ENCODE peak calls at places on chromosomes 2 and 18, in ten cellular contexts. I, U, X, D, R, H, C, F, Y and M are unnamed samples.

GRCh38 chr2:164457271-164457670 is 164.0 kb downstream of the GRB14 start:
- DNase-seq in Y (no peak), U (no peak), C (no peak), I (no peak), H (no peak), D (no peak), R (no peak), F (no peak), X (no peak), M (no peak)

GRCh38 chr2:231926761-231927565 is 767 bp upstream of the NPPC start:
- DNase-seq in U (no peak), H (no peak), F (no peak), C (no peak), I (no peak), Y (no peak), D (peak; percentile 15), X (no peak), R (no peak), M (no peak)

GRCh38 chr2:31802711-31803110 is 208.1 kb downstream of the MEMO1 start:
- DNase-seq in H (no peak), U (no peak), Y (no peak), D (no peak), I (no peak), R (no peak), X (no peak), C (no peak), F (no peak), M (no peak)

GRCh38 chr2:29527947-29528346 is 393.4 kb downstream of the ALK start:
- DNase-seq in U (no peak), Y (no peak), C (no peak), D (no peak), R (no peak), H (no peak), X (no peak), F (no peak), I (no peak), M (no peak)

GRCh38 chr2:45009303-45009927 is at the start of gene SIX2:
- DNase-seq in U (peak; percentile 97), X (no peak), D (peak; percentile 85), H (peak; percentile 75), F (no peak), I (no peak), Y (peak; percentile 98), R (no peak), C (peak; percentile 30), M (peak; percentile 41)

GRCh38 chr2:162926501-162926900 is 87.9 kb upstream of the KCNH7 start:
- DNase-seq in U (peak; percentile 88), X (no peak), I (no peak), Y (no peak), R (no peak), H (no peak), F (no peak), D (no peak), C (peak; percentile 90), M (peak; percentile 4)

GRCh38 chr2:28080911-28081310 is 190.4 kb downstream of the BABAM2 start:
- DNase-seq in F (no peak), I (no peak), X (no peak), H (no peak), R (no peak), C (peak; percentile 83), U (no peak), Y (peak; percentile 28), D (no peak), M (no peak)

GRCh38 chr2:118292991-118293390 is 204.7 kb downstream of the INSIG2 start:
- DNase-seq in X (no peak), F (no peak), R (no peak), U (no peak), D (no peak), C (no peak), Y (no peak), I (no peak), H (no peak), M (no peak)

GRCh38 chr2:72981516-72981915 is 64.2 kb downstream of the EMX1 start:
- DNase-seq in C (no peak), U (no peak), D (no peak), F (no peak), I (no peak), H (no peak), X (no peak), Y (no peak), R (no peak), M (no peak)

GRCh38 chr18:48158721-48159120 is 228.3 kb upstream of the SMAD2 start:
- DNase-seq in D (peak; percentile 8), C (no peak), Y (no peak), X (no peak), F (no peak), U (no peak), H (no peak), R (no peak), I (no peak), M (no peak)

GRCh38 chr18:50805732-50806131 is 14.1 kb downstream of the MRO start:
- DNase-seq in F (no peak), H (no peak), C (no peak), U (no peak), Y (no peak), D (no peak), R (no peak), X (no peak), I (no peak), M (no peak)

GRCh38 chr2:26864226-26864625 is 16.3 kb downstream of the DPYSL5 start:
- DNase-seq in U (no peak), R (no peak), Y (no peak), D (no peak), H (no peak), I (no peak), F (no peak), C (no peak), X (no peak), M (no peak)

GRCh38 chr2:226699321-226699720 is 100.3 kb downstream of the IRS1 start:
- DNase-seq in R (no peak), H (no peak), X (no peak), U (no peak), I (no peak), D (peak; percentile 83), C (no peak), Y (no peak), F (no peak), M (no peak)

GRCh38 chr2:134718095-134718955 is 475 bp downstream of the TMEM163 start:
- DNase-seq in D (peak; percentile 52), H (peak; percentile 40), R (no peak), Y (no peak), I (no peak), X (peak; percentile 6), C (no peak), U (peak; percentile 46), F (no peak), M (no peak)

GRCh38 chr18:76588591-76589303 is 93.7 kb upstream of the ZNF516 start:
- DNase-seq in U (no peak), X (no peak), F (no peak), Y (no peak), D (no peak), I (no peak), R (no peak), C (no peak), H (no peak), M (no peak)

GRCh38 chr2:25845843-25846505 is 32.3 kb downstream of the ASXL2 start:
- DNase-seq in D (no peak), C (no peak), I (no peak), U (peak; percentile 15), Y (no peak), H (no peak), F (no peak), X (no peak), R (no peak), M (no peak)

GRCh38 chr18:63741769-63742168 is 33.4 kb upstream of the SERPINB7 start:
- DNase-seq in I (no peak), H (no peak), F (no peak), D (no peak), C (peak; percentile 4), X (no peak), U (peak; percentile 4), R (no peak), Y (no peak), M (no peak)

GRCh38 chr2:216142540-216142939 is 33.4 kb downstream of the XRCC5 start:
- DNase-seq in U (no peak), F (no peak), C (peak; percentile 18), R (no peak), I (no peak), X (no peak), Y (no peak), D (no peak), H (no peak), M (no peak)

GRCh38 chr2:46981662-46982351 is 66.2 kb upstream of the MCFD2 start:
- DNase-seq in C (no peak), R (no peak), H (no peak), I (no peak), Y (no peak), F (no peak), U (no peak), X (no peak), D (peak; percentile 71), M (peak; percentile 66)

GRCh38 chr2:201415149-201415548 is 36.1 kb downstream of the TRAK2 start:
- DNase-seq in X (no peak), D (no peak), R (no peak), I (no peak), Y (no peak), H (no peak), F (no peak), U (no peak), C (no peak), M (no peak)

GRCh38 chr2:134611316-134611715 is 107.5 kb downstream of the TMEM163 start:
- DNase-seq in I (no peak), H (no peak), F (no peak), D (no peak), U (no peak), C (no peak), X (no peak), Y (no peak), R (no peak), M (no peak)

GRCh38 chr2:18855027-18855426 is 265.7 kb upstream of the NT5C1B start:
- DNase-seq in I (no peak), H (no peak), D (no peak), Y (no peak), X (no peak), R (no peak), F (no peak), C (peak; percentile 26), U (peak; percentile 24), M (peak; percentile 15)

GRCh38 chr2:173797586-173798263 is 167.4 kb downstream of the SP3 start:
- DNase-seq in X (no peak), I (no peak), R (no peak), F (no peak), C (no peak), H (no peak), D (no peak), Y (no peak), U (no peak), M (no peak)

GRCh38 chr2:8412586-8412985 is 269.3 kb upstream of the ID2 start:
- DNase-seq in U (no peak), I (no peak), D (peak; percentile 35), F (no peak), C (no peak), R (no peak), Y (no peak), H (no peak), X (no peak), M (no peak)

GRCh38 chr2:56191617-56192016 is 7.8 kb downstream of the CCDC85A start:
- DNase-seq in Y (peak; percentile 72), C (peak; percentile 76), F (no peak), X (no peak), U (peak; percentile 42), I (no peak), H (peak; percentile 58), D (no peak), R (no peak), M (peak; percentile 39)

GRCh38 chr18:44744206-44745180 is 63.8 kb downstream of the SETBP1 start:
- DNase-seq in U (no peak), R (no peak), H (no peak), C (no peak), D (no peak), Y (no peak), X (no peak), I (no peak), F (no peak), M (no peak)

GRCh38 chr2:73946666-73947065 is 20.0 kb downstream of the DGUOK start:
- DNase-seq in F (no peak), Y (no peak), U (no peak), C (no peak), D (no peak), I (no peak), H (no peak), R (no peak), X (no peak), M (no peak)

GRCh38 chr2:112480540-112481049 is 1.4 kb upstream of the TTL start:
- DNase-seq in I (peak; percentile 10), H (no peak), C (no peak), X (peak; percentile 4), F (no peak), U (no peak), R (no peak), D (no peak), Y (peak; percentile 30), M (peak; percentile 24)